ENCODE peak calls at places on chromosomes 5 and 9, in four cellular contexts. P is small intestine, Y is foreskin fibroblast, E is HAP-1. B is an unnamed sample.

GRCh38 chr9:133995012-133995896 is 3.1 kb upstream of the VAV2 start:
- DNase-seq in P (no peak), Y (no peak), E (peak; percentile 38), B (no peak)

GRCh38 chr9:17802249-17802857 is 223.5 kb downstream of the SH3GL2 start:
- DNase-seq in P (no peak), Y (no peak), E (peak; percentile 19), B (no peak)

GRCh38 chr5:139415221-139415861 is 11.5 kb upstream of the SPATA24 start:
- DNase-seq in P (no peak), Y (no peak), E (peak; percentile 66), B (no peak)

GRCh38 chr5:98714710-98715109 is 58.8 kb upstream of the RGMB start:
- DNase-seq in P (no peak), Y (no peak), E (no peak), B (no peak)

GRCh38 chr5:138725153-138725884 is 27.9 kb upstream of the CTNNA1 start:
- DNase-seq in P (peak; percentile 29), Y (peak; percentile 63), E (peak; percentile 34), B (peak; percentile 25)

GRCh38 chr5:178221203-178221771 is 11.3 kb downstream of the PHYKPL start:
- DNase-seq in P (no peak), Y (no peak), E (no peak), B (no peak)

GRCh38 chr9:121447341-121447834 is 52.3 kb downstream of the GGTA1 start:
- DNase-seq in P (no peak), Y (no peak), E (no peak), B (no peak)

GRCh38 chr5:32805966-32806626 is 95.0 kb downstream of the NPR3 start:
- DNase-seq in P (no peak), Y (peak; percentile 87), E (no peak), B (no peak)

GRCh38 chr9:91943876-91944470 is 6.1 kb downstream of the ROR2 start:
- DNase-seq in P (no peak), Y (no peak), E (no peak), B (no peak)

GRCh38 chr9:22240619-22241018 is 206.0 kb upstream of the DMRTA1 start:
- DNase-seq in P (no peak), Y (peak; percentile 32), E (no peak), B (no peak)

GRCh38 chr9:101509572-101509971 is 24.1 kb upstream of the RNF20 start:
- DNase-seq in P (no peak), Y (no peak), E (no peak), B (no peak)

GRCh38 chr9:128629852-128630545 is 26.6 kb downstream of the DYNC2I2 start:
- DNase-seq in P (no peak), Y (no peak), E (no peak), B (no peak)

GRCh38 chr5:122263352-122264030 is 48.5 kb upstream of the SNCAIP start:
- DNase-seq in P (no peak), Y (peak; percentile 15), E (no peak), B (no peak)

GRCh38 chr5:66561366-66561990 is 34.7 kb upstream of the MAST4 start:
- DNase-seq in P (no peak), Y (no peak), E (no peak), B (no peak)

GRCh38 chr5:93497101-93497500 is 83.9 kb downstream of the NR2F1-AS1 start:
- DNase-seq in P (no peak), Y (no peak), E (no peak), B (no peak)

GRCh38 chr5:19676895-19677294 is 311.1 kb downstream of the CDH18 start:
- DNase-seq in P (no peak), Y (no peak), E (no peak), B (no peak)

GRCh38 chr5:136374003-136374402 is 8.7 kb upstream of the TRPC7 start:
- DNase-seq in P (peak; percentile 4), Y (peak; percentile 41), E (no peak), B (no peak)

GRCh38 chr5:52898961-52899680 is 90.0 kb upstream of the ITGA2 start:
- DNase-seq in P (no peak), Y (no peak), E (no peak), B (no peak)

GRCh38 chr9:126614088-126614454 is 343 bp downstream of the LMX1B start:
- DNase-seq in P (no peak), Y (no peak), E (peak; percentile 62), B (no peak)

GRCh38 chr5:80238778-80239679 is 16.8 kb downstream of the SERINC5 start:
- DNase-seq in P (peak; percentile 48), Y (peak; percentile 57), E (peak; percentile 65), B (no peak)

GRCh38 chr9:108019821-108020220 is 530.3 kb upstream of the KLF4 start:
- DNase-seq in P (no peak), Y (no peak), E (no peak), B (no peak)

GRCh38 chr9:86062845-86063693 is 36.3 kb downstream of the GOLM1 start:
- DNase-seq in P (peak; percentile 74), Y (no peak), E (no peak), B (no peak)

GRCh38 chr5:77852514-77853352 is 76.6 kb upstream of the TBCA start:
- DNase-seq in P (no peak), Y (peak; percentile 50), E (peak; percentile 81), B (peak; percentile 40)

GRCh38 chr9:128992995-128993394 is 35.1 kb downstream of the SH3GLB2 start:
- DNase-seq in P (peak; percentile 17), Y (no peak), E (no peak), B (no peak)

GRCh38 chr5:158236511-158237335 is 377.8 kb upstream of the CLINT1 start:
- DNase-seq in P (no peak), Y (no peak), E (no peak), B (no peak)

GRCh38 chr5:172453206-172453985 is 929 bp downstream of the SH3PXD2B start:
- DNase-seq in P (no peak), Y (peak; percentile 59), E (peak; percentile 88), B (peak; percentile 58)

GRCh38 chr5:108143581-108143980 is 238.3 kb downstream of the FBXL17 start:
- DNase-seq in P (no peak), Y (peak; percentile 16), E (no peak), B (no peak)

GRCh38 chr5:27472875-27473274 is 434.5 kb upstream of the CDH9 start:
- DNase-seq in P (no peak), Y (no peak), E (peak; percentile 49), B (no peak)
- H3K4me3 ChIP-seq in P (no peak overlapping the region), Y (no peak overlapping the region), E (peak overlapping the region; percentile 52), B (peak overlapping the region; percentile 56)

DNA sequence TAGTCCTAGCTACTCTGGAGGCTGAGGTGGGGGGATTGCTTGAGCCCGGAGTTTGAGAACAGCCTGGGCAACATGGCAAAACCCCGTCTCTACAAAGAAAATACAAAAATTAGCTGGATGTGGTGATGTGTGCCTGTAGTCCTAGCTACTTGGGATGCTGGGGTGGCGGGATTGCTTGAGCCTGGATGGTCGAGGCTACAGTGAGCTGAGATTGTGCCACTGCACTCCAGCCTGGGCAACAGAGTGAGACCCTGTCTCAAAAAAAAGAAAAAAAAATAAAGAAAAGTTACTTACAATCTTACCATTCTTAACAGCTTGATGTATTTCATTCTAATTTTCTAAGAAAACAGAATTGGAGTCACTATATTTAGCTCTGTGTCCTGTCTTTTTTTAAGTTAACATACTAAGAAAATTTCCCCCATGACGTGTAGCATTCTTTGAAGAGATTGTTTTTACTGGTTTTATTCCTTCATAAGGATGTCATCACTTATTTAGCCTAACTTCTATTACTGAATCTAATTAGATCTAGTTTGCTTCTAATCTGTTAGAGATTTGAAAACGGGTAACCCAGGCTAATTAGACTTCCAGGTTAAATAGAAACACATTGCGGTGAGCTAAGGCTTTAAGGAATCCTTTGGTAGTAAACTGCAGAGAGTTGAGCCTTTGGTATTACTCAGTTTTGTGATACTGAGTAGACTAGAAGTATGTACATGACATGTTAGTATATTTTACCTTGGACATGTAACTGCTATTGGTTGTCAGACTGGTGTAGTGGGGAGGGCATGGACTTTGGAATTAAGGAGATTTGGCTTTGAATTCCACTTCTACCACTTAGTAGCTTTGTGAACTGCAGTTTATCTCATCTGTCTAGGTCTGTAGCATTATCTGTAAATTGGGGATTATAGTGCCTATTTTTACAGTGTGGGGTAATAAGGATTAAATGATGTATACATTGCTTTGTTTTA is 24.0 kb downstream of the HSPA4 start:
- DNase-seq in P (peak; percentile 24), Y (peak; percentile 12), E (no peak), B (no peak)
- H3K4me3 ChIP-seq in P (no peak overlapping the region), Y (no peak overlapping the region), E (no peak overlapping the region), B (no peak overlapping the region)

GRCh38 chr9:34365282-34365681 is 11.4 kb downstream of the MYORG start:
- DNase-seq in P (no peak), Y (no peak), E (no peak), B (no peak)

GRCh38 chr9:34366365-34366764 is 10.3 kb downstream of the MYORG start:
- DNase-seq in P (no peak), Y (no peak), E (no peak), B (no peak)

GRCh38 chr9:34362614-34363013 is 14.1 kb downstream of the MYORG start:
- DNase-seq in P (no peak), Y (no peak), E (no peak), B (no peak)

DNA sequence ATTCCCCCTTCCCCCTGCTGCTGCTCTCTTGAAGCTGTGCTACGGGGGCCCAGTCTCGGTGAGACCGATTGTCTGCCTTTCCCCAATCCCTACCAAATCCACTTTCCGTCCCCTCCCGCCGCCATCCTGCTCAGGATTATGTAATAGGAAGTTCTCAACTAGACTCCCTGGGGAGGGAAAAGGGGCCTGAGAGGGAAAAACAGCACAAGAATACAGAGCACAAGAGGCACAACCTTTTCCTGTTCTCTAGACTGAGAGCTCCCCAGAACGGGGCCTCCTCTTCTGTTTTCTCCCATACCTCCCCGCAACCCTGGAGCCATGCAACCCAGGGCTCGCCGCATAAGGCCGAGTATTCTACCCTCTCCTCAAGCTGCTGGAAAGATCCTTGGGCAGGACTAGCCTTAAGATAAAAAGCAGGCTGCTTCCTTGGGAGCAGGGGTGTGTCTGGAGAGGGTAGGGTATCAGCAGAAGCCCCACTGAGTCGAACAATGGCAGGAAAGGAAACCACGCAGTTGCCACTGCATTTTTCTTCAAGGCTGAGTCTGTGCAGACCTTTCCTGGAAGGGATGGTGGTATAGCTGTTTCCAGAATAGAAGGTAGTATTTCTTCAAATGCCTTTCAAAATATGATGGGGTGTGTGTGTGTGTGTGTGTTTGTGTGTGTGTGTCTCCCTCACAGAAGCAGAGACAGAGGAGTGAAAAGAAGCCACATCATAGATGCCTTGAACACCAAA is 12.9 kb downstream of the MYORG start:
- DNase-seq in P (no peak), Y (no peak), E (no peak), B (no peak)
- H3K4me3 ChIP-seq in P (no peak overlapping the region), Y (no peak overlapping the region), E (no peak overlapping the region), B (no peak overlapping the region)

DNA sequence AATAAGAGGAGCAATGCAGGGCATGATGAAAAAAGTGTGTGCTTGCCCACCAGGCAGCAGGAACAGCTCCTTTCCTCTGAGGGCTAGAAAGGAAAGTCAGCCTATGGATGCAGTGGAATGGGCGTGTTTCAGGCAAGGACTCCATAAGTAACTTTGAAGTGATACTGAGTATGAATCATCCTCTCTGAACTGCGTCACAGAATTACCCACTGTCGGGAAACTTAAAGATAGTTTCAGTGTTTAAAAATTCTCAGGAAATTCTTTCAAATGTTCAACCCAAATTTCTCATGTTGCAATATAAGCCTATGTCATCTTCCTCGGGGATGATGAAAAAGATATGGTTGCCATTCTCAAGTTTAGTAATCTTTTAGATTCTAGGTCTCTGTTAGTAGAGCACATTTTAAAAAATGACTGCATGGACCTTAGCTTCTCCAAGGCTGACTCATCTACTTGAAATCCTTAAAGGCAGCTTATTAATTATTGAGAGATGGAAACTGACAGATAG is 27.7 kb downstream of the PTCD2 start:
- DNase-seq in P (no peak), Y (peak; percentile 69), E (no peak), B (no peak)
- H3K4me3 ChIP-seq in P (no peak overlapping the region), Y (no peak overlapping the region), E (no peak overlapping the region), B (no peak overlapping the region)

DNA sequence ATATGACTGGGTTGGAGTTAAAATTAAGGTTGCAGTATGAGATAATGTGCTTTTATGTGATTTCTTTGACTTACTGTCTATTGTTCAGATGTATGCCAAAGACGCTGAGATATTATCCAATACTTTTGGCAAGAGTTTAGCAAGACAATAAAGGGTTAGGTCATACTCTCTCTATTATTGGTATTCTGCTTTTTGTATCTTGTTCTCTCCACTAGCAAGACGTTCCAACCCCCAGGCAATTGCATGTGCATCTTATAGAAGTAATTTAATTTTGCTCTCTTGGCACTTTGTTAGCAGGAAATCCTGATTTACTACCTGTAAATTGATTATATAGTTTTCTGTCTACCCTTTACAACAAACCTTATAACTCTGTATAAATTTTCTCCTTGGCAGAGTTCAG is 1093.6 kb downstream of the CDH9 start:
- DNase-seq in P (no peak), Y (no peak), E (peak; percentile 59), B (no peak)
- H3K4me3 ChIP-seq in P (no peak overlapping the region), Y (no peak overlapping the region), E (no peak overlapping the region), B (no peak overlapping the region)